ENCODE peak calls at places on chromosomes 3 and 15, in ten cellular contexts. S, D, L, R, Z, N, I, O, A and V are unnamed samples.

GRCh38 chr3:4763604-4764247 is 215.5 kb upstream of the BHLHE40 start:
- DNase-seq in S (no peak), D (no peak), L (no peak), R (no peak), Z (no peak), N (no peak), I (no peak), O (no peak), A (no peak), V (no peak)

GRCh38 chr3:105747056-105747455 is 121.8 kb downstream of the CBLB start:
- DNase-seq in S (no peak), D (no peak), L (no peak), R (no peak), Z (no peak), N (peak), I (no peak), O (peak), A (peak), V (no peak)

GRCh38 chr15:66566963-66567531 is 1.2 kb upstream of the LCTL start:
- DNase-seq in S (peak), D (peak), L (peak), R (no peak), Z (peak), N (peak), I (peak), O (peak), A (peak), V (peak)

GRCh38 chr3:15899438-15899837 is 101.7 kb upstream of the ANKRD28 start:
- DNase-seq in S (no peak), D (no peak), L (no peak), R (no peak), Z (no peak), N (peak), I (no peak), O (peak), A (peak), V (peak)

GRCh38 chr3:48716508-48716981 is 476 bp downstream of the IP6K2 start:
- DNase-seq in S (no peak), D (no peak), L (no peak), R (no peak), Z (peak), N (peak), I (no peak), O (peak), A (no peak), V (peak)

GRCh38 chr15:71189723-71190122 is 74.5 kb downstream of the THSD4 start:
- DNase-seq in S (no peak), D (no peak), L (no peak), R (no peak), Z (no peak), N (peak), I (no peak), O (no peak), A (no peak), V (no peak)

GRCh38 chr3:177597325-177598109 is 400.2 kb upstream of the TBL1XR1 start:
- DNase-seq in S (peak), D (no peak), L (peak), R (no peak), Z (no peak), N (peak), I (no peak), O (peak), A (peak), V (no peak)

GRCh38 chr3:124592658-124593441 is 137.4 kb upstream of the UMPS start:
- DNase-seq in S (peak), D (no peak), L (peak), R (no peak), Z (peak), N (no peak), I (no peak), O (no peak), A (no peak), V (peak)

GRCh38 chr15:60423540-60423939 is 25.8 kb upstream of the ANXA2 start:
- DNase-seq in S (no peak), D (no peak), L (peak), R (no peak), Z (no peak), N (peak), I (no peak), O (peak), A (peak), V (peak)

GRCh38 chr15:88920186-88920891 is 7.2 kb upstream of the MFGE8 start:
- DNase-seq in S (no peak), D (no peak), L (no peak), R (no peak), Z (no peak), N (peak), I (no peak), O (peak), A (peak), V (no peak)

GRCh38 chr15:94965593-94965992 is 734.2 kb downstream of the MCTP2 start:
- DNase-seq in S (no peak), D (no peak), L (no peak), R (no peak), Z (no peak), N (no peak), I (no peak), O (peak), A (peak), V (no peak)

GRCh38 chr3:161265916-161266571 is 44.9 kb downstream of the NMD3 start:
- DNase-seq in S (no peak), D (no peak), L (no peak), R (no peak), Z (no peak), N (peak), I (no peak), O (no peak), A (no peak), V (no peak)

GRCh38 chr15:74584779-74585178 is 30.9 kb upstream of the CLK3 start:
- DNase-seq in S (no peak), D (no peak), L (no peak), R (no peak), Z (no peak), N (no peak), I (no peak), O (no peak), A (no peak), V (no peak)

GRCh38 chr15:57283774-57284508 is 92.4 kb upstream of the CGNL1 start:
- DNase-seq in S (no peak), D (no peak), L (no peak), R (no peak), Z (no peak), N (peak), I (no peak), O (peak), A (peak), V (no peak)

GRCh38 chr15:33545866-33546265 is 235.1 kb downstream of the RYR3 start:
- DNase-seq in S (no peak), D (no peak), L (no peak), R (no peak), Z (no peak), N (no peak), I (no peak), O (no peak), A (no peak), V (no peak)

GRCh38 chr3:107987036-107987557 is 103.7 kb downstream of the CD47 start:
- DNase-seq in S (peak), D (no peak), L (peak), R (peak), Z (peak), N (peak), I (peak), O (peak), A (peak), V (no peak)

GRCh38 chr3:49570033-49570654 is 15.9 kb downstream of the BSN start:
- DNase-seq in S (no peak), D (no peak), L (no peak), R (no peak), Z (no peak), N (no peak), I (no peak), O (no peak), A (no peak), V (peak)

GRCh38 chr3:78977073-78977472 is 790.7 kb downstream of the ROBO1 start:
- DNase-seq in S (no peak), D (no peak), L (no peak), R (no peak), Z (no peak), N (peak), I (no peak), O (no peak), A (no peak), V (no peak)

GRCh38 chr15:90553248-90553745 is 23.6 kb downstream of the CRTC3 start:
- DNase-seq in S (no peak), D (no peak), L (no peak), R (no peak), Z (no peak), N (peak), I (no peak), O (peak), A (peak), V (no peak)

GRCh38 chr3:9793161-9793781 is 389 bp downstream of the ARPC4 start:
- DNase-seq in S (peak), D (no peak), L (peak), R (no peak), Z (no peak), N (peak), I (no peak), O (peak), A (peak), V (no peak)

GRCh38 chr3:167304077-167304476 is 76.0 kb downstream of the ZBBX start:
- DNase-seq in S (peak), D (no peak), L (peak), R (no peak), Z (no peak), N (no peak), I (no peak), O (no peak), A (no peak), V (no peak)

GRCh38 chr15:72341361-72341760 is 21.4 kb upstream of the CELF6 start:
- DNase-seq in S (no peak), D (no peak), L (peak), R (no peak), Z (no peak), N (peak), I (no peak), O (peak), A (peak), V (peak)

GRCh38 chr3:69541823-69542264 is 156.0 kb upstream of the FRMD4B start:
- DNase-seq in S (no peak), D (no peak), L (peak), R (no peak), Z (no peak), N (peak), I (no peak), O (peak), A (no peak), V (peak)

GRCh38 chr15:45180201-45180600 is 7.6 kb downstream of the SHF start:
- DNase-seq in S (no peak), D (no peak), L (no peak), R (no peak), Z (no peak), N (no peak), I (no peak), O (no peak), A (no peak), V (no peak)

GRCh38 chr3:138694287-138695007 is 85.9 kb downstream of the FAIM start:
- DNase-seq in S (peak), D (no peak), L (peak), R (no peak), Z (no peak), N (peak), I (peak), O (peak), A (peak), V (no peak)

GRCh38 chr15:51830279-51830806 is 890 bp downstream of the TMOD3 start:
- DNase-seq in S (peak), D (no peak), L (no peak), R (no peak), Z (no peak), N (no peak), I (no peak), O (peak), A (peak), V (no peak)

GRCh38 chr15:31295660-31296059 is 31.0 kb upstream of the KLF13 start:
- DNase-seq in S (no peak), D (no peak), L (no peak), R (peak), Z (no peak), N (no peak), I (no peak), O (no peak), A (no peak), V (no peak)

GRCh38 chr15:52527898-52528464 is 699 bp downstream of the MYO5A start:
- DNase-seq in S (peak), D (peak), L (peak), R (no peak), Z (peak), N (peak), I (no peak), O (no peak), A (peak), V (no peak)

DNA sequence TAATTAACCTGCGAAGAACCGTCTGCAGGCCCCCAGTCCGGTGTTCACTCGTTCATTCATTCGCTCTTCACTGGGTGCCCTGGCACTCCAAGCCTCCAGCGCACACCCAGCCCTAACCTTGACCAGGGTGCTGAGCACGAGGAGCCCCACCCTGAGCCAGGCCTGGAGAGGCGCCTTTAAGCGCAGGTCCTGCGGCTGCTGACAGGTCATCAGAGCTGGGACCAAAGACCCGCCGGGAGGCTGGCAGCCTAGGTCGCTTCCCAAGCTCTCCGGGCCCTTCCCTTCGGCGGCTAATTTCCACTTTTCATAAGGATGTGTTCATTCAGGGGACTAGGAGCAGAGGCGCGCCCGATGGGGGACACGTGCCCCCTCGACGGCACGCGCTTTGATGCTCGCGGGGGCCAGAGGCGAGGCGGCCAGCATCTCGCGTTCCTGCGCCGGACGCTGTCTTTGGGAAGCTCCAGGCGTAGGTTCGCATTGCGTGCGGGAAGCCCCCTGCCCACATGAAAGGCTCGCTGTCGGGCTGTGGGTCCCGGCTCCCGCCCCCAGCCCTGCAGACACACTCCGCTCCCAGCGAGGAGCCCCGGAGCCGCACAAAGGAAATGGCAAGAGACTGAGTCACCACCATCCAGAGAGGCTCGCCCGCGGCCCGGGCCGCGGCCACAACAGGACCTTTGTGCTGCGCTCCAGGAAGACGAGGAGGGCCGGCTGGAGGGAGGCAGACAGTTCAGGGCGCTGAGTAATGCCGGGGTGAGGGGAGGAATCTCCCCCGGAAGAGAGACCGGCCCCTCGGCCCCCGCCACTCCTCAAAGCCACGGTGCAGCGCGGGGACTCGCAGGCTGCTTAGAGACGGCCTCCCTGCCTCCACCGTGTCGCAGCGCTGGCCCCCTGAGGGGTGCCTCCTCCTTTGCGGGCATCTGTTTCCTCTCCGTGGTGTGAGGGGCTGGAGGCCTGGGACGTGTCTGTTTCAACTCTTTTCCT is 266.4 kb upstream of the HES1 start:
- DNase-seq in S (peak), D (no peak), L (peak), R (no peak), Z (no peak), N (no peak), I (no peak), O (peak), A (peak), V (peak)
- H3K4me3 ChIP-seq in S (no peak), D (no peak), L (no peak), R (no peak), Z (no peak), N (no peak), I (no peak), O (peak), A (peak), V (no peak)

GRCh38 chr3:122931636-122932035 is 95.9 kb downstream of the SEMA5B start:
- DNase-seq in S (no peak), D (no peak), L (no peak), R (no peak), Z (no peak), N (no peak), I (no peak), O (no peak), A (no peak), V (no peak)
- H3K4me3 ChIP-seq in S (no peak), D (no peak), L (no peak), R (no peak), Z (no peak), N (no peak), I (no peak), O (no peak), A (no peak), V (no peak)

DNA sequence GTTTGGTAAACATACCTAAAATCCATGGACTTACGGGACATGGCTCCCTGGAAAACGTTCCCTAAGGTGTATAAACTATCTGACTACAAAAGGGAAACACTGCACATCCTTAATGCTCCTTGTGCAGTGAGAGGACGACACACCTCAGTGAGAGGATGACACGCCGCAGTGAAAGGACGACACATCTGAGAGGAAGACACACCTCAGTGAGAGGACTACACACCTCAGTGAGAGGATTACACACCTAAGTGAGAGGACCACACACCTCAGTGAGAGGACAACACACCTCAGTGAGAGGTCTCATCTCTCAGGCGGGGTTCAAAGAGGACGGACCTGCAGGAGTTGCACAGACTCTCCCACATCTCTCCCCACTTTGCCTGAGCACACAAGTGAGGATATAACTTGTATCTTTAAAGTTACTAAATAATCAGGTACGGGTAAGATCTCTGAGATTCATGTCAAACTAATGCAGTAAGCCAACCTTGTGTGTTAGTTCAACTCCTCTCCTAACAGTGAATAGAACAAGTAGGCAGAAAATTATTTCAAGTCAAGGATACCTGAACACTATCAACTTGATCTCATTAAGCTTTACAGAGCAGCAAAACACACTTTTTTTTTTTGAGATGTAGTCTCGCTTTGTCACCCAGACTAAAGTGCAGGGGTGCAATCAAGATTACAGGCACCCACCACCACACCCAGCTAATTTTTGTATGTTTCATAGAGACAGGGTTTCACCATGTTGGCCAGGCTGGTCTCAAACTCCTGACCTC is 32.1 kb downstream of the HERC2 start:
- DNase-seq in S (no peak), D (no peak), L (no peak), R (no peak), Z (no peak), N (no peak), I (no peak), O (no peak), A (no peak), V (no peak)
- H3K4me3 ChIP-seq in S (no peak), D (no peak), L (no peak), R (no peak), Z (no peak), N (no peak), I (no peak), O (no peak), A (no peak), V (peak)

GRCh38 chr3:35639251-35640185 is at the start of gene ARPP21:
- DNase-seq in S (no peak), D (no peak), L (peak), R (no peak), Z (peak), N (no peak), I (no peak), O (no peak), A (peak), V (peak)
- H3K4me3 ChIP-seq in S (peak), D (no peak), L (peak), R (peak), Z (peak), N (no peak), I (peak), O (no peak), A (peak), V (peak)

GRCh38 chr15:68082735-68083134 is 28.6 kb downstream of the PIAS1 start:
- DNase-seq in S (no peak), D (no peak), L (no peak), R (no peak), Z (no peak), N (no peak), I (no peak), O (peak), A (no peak), V (no peak)
- H3K4me3 ChIP-seq in S (no peak), D (no peak), L (no peak), R (no peak), Z (no peak), N (no peak), I (no peak), O (no peak), A (no peak), V (no peak)

GRCh38 chr15:49628379-49628778 is 7.5 kb downstream of the DTWD1 start:
- DNase-seq in S (no peak), D (no peak), L (no peak), R (no peak), Z (no peak), N (no peak), I (no peak), O (peak), A (no peak), V (no peak)
- H3K4me3 ChIP-seq in S (no peak), D (no peak), L (no peak), R (no peak), Z (no peak), N (no peak), I (no peak), O (no peak), A (no peak), V (no peak)

GRCh38 chr15:77817434-77817833 is 184.7 kb upstream of the LINGO1 start:
- DNase-seq in S (no peak), D (no peak), L (no peak), R (no peak), Z (no peak), N (no peak), I (no peak), O (no peak), A (no peak), V (no peak)

GRCh38 chr15:77819271-77819806 is 186.6 kb upstream of the LINGO1 start:
- DNase-seq in S (no peak), D (no peak), L (peak), R (no peak), Z (no peak), N (peak), I (no peak), O (no peak), A (no peak), V (peak)

GRCh38 chr15:77819841-77820728 is 187.4 kb upstream of the LINGO1 start:
- DNase-seq in S (no peak), D (no peak), L (peak), R (no peak), Z (no peak), N (peak), I (no peak), O (no peak), A (no peak), V (peak)

GRCh38 chr15:77816983-77817382 is 184.3 kb upstream of the LINGO1 start:
- DNase-seq in S (no peak), D (no peak), L (no peak), R (no peak), Z (no peak), N (no peak), I (no peak), O (no peak), A (no peak), V (no peak)

DNA sequence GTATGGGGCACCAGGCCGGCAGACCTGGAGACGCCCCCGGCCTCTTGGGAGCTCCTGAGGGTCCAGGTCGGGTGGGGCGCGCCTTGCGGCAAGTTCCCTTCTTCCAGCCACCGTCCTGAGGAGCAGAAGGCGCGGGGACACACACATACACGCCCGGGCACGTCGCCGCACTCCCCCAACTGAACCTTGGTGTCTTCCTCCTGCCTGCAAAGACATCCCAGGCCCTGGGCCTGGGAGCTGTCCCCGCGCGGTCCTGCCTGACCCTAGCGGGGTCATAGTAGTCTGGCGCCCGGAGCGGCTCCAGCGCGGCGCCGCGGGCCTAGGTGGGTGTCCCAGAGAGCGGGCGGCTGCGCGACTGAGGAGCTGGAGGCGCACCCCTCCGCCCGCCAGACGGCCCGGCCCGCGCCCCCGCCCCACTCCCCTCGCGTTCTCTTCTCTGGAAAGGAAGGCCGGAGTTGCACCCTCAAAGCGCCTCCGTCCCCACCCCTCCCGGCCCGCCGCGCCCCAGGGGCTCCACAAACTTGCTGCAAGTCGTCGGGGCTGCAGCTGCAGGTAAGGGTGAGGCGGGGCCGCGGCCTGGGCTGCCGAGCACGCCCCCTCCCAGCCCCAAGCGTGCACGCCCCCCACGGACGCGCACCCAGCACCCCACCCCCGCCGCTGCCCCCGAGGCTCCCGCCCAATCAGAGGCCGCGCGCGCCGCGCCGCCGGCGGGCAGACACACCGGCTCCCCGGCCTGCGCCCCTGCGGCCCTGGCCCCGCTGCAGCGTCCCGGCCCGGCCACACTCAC is 186.0 kb upstream of the LINGO1 start:
- DNase-seq in S (no peak), D (no peak), L (no peak), R (no peak), Z (no peak), N (no peak), I (no peak), O (no peak), A (no peak), V (peak)
- H3K4me3 ChIP-seq in S (peak), D (no peak), L (no peak), R (no peak), Z (peak), N (no peak), I (peak), O (no peak), A (no peak), V (no peak)